ENCODE peak calls at places on chromosomes 7 and 10, in four cellular contexts. One of them, this sample, is unnamed.

GRCh38 chr7:100428967-100429636 is 529 bp upstream of the MEPCE start:
- DNase-seq in AG08395: peak
- DNase-seq in heart right ventricle: peak
- DNase-seq in HEK293T: peak
- DNase-seq in this sample: peak

GRCh38 chr7:27316311-27316710 is 73.7 kb downstream of the EVX1 start:
- DNase-seq in HEK293T: no peak
- DNase-seq in AG08395: no peak
- DNase-seq in heart right ventricle: no peak
- DNase-seq in this sample: no peak

GRCh38 chr10:48608279-48608681 is 3.4 kb upstream of the ARHGAP22 start:
- DNase-seq in HEK293T: peak
- DNase-seq in heart right ventricle: no peak
- DNase-seq in AG08395: no peak
- DNase-seq in this sample: peak

GRCh38 chr10:46787321-46787615 is 124.0 kb upstream of the PTPN20 start:
- DNase-seq in AG08395: peak
- DNase-seq in HEK293T: peak
- DNase-seq in heart right ventricle: peak
- DNase-seq in this sample: peak

GRCh38 chr7:18541871-18542212 is 46.3 kb downstream of the HDAC9 start:
- DNase-seq in heart right ventricle: no peak
- DNase-seq in HEK293T: no peak
- DNase-seq in AG08395: no peak
- DNase-seq in this sample: no peak

GRCh38 chr10:79380125-79380917 is 33.1 kb downstream of the PPIF start:
- DNase-seq in AG08395: peak
- DNase-seq in HEK293T: no peak
- DNase-seq in heart right ventricle: no peak
- DNase-seq in this sample: peak

GRCh38 chr10:75651452-75651851 is 220.0 kb downstream of the LRMDA start:
- DNase-seq in heart right ventricle: no peak
- DNase-seq in AG08395: no peak
- DNase-seq in HEK293T: peak
- DNase-seq in this sample: peak

GRCh38 chr10:8444630-8445029 is 390.1 kb downstream of the GATA3 start:
- DNase-seq in AG08395: no peak
- DNase-seq in heart right ventricle: no peak
- DNase-seq in HEK293T: peak
- DNase-seq in this sample: no peak